ENCODE peak calls at places on chromosomes 12 and 14, in five cellular contexts. J, D, B, E and V are unnamed samples.

GRCh38 chr12:29024117-29024516 is 125.0 kb upstream of the FAR2 start:
- DNase-seq in J (no peak), D (no peak), B (no peak), E (no peak), V (peak)

GRCh38 chr12:131005161-131006035 is 51.7 kb downstream of the ADGRD1 start:
- DNase-seq in J (no peak), D (no peak), B (no peak), E (no peak), V (no peak)

GRCh38 chr12:122584177-122584576 is 57.1 kb downstream of the KNTC1 start:
- DNase-seq in J (no peak), D (no peak), B (no peak), E (no peak), V (no peak)

GRCh38 chr14:61553730-61554641 is 141.3 kb upstream of the HIF1A start:
- DNase-seq in J (peak), D (no peak), B (no peak), E (peak), V (no peak)

GRCh38 chr12:27671865-27672264 is 24.4 kb upstream of the REP15 start:
- DNase-seq in J (no peak), D (no peak), B (no peak), E (no peak), V (no peak)

GRCh38 chr14:103698380-103699260 is 16.6 kb downstream of the XRCC3 start:
- DNase-seq in J (no peak), D (no peak), B (no peak), E (no peak), V (no peak)

GRCh38 chr14:89621791-89622638 is 205.0 kb upstream of the FOXN3 start:
- DNase-seq in J (no peak), D (no peak), B (no peak), E (peak), V (no peak)

GRCh38 chr14:77007975-77008421 is 20.5 kb downstream of the IRF2BPL start:
- DNase-seq in J (no peak), D (no peak), B (no peak), E (no peak), V (no peak)

GRCh38 chr14:78254911-78255431 is 84.8 kb downstream of the NRXN3 start:
- DNase-seq in J (peak), D (no peak), B (no peak), E (no peak), V (no peak)

GRCh38 chr12:119940881-119941280 is 48.2 kb upstream of the BICDL1 start:
- DNase-seq in J (peak), D (no peak), B (no peak), E (peak), V (peak)

GRCh38 chr12:124428136-124428791 is 133.4 kb downstream of the RFLNA start:
- DNase-seq in J (no peak), D (no peak), B (no peak), E (no peak), V (no peak)

GRCh38 chr12:95874452-95874851 is 15.7 kb downstream of the SNRPF start:
- DNase-seq in J (no peak), D (no peak), B (no peak), E (no peak), V (peak)

GRCh38 chr14:102182901-102183619 is 43.4 kb downstream of the WDR20 start:
- DNase-seq in J (no peak), D (no peak), B (no peak), E (no peak), V (no peak)

GRCh38 chr12:1781770-1782169 is 38.6 kb upstream of the LRTM2 start:
- DNase-seq in J (no peak), D (no peak), B (no peak), E (peak), V (peak)

GRCh38 chr12:103948746-103949406 is 16.8 kb upstream of the TDG start:
- DNase-seq in J (no peak), D (no peak), B (no peak), E (no peak), V (no peak)

GRCh38 chr14:57686317-57686716 is 179.6 kb downstream of the SLC35F4 start:
- DNase-seq in J (no peak), D (no peak), B (no peak), E (no peak), V (no peak)

GRCh38 chr12:130994821-130995375 is 41.2 kb downstream of the ADGRD1 start:
- DNase-seq in J (no peak), D (no peak), B (no peak), E (no peak), V (no peak)

GRCh38 chr12:92759634-92760268 is 57.0 kb downstream of the PLEKHG7 start:
- DNase-seq in J (peak), D (peak), B (no peak), E (no peak), V (no peak)

GRCh38 chr12:88381456-88381855 is 198.8 kb downstream of the KITLG start:
- DNase-seq in J (no peak), D (no peak), B (no peak), E (no peak), V (no peak)

GRCh38 chr12:102992720-102993119 is 35.2 kb downstream of the ASCL1 start:
- DNase-seq in J (no peak), D (no peak), B (peak), E (no peak), V (no peak)

GRCh38 chr14:75636100-75636692 is 24.5 kb downstream of the ERG28 start:
- DNase-seq in J (no peak), D (no peak), B (no peak), E (no peak), V (peak)

GRCh38 chr14:30322819-30323218 is 236.1 kb upstream of the G2E3 start:
- DNase-seq in J (no peak), D (no peak), B (no peak), E (no peak), V (no peak)

GRCh38 chr14:98293527-98293926 is 978.5 kb downstream of the BCL11B start:
- DNase-seq in J (no peak), D (no peak), B (no peak), E (no peak), V (no peak)

GRCh38 chr14:67850066-67850830 is 30.7 kb downstream of the RAD51B start:
- DNase-seq in J (no peak), D (no peak), B (no peak), E (no peak), V (no peak)

GRCh38 chr12:12210983-12211382 is 55.9 kb downstream of the LRP6 start:
- DNase-seq in J (no peak), D (no peak), B (no peak), E (no peak), V (no peak)

GRCh38 chr12:44021471-44021971 is 185.6 kb downstream of the TMEM117 start:
- DNase-seq in J (no peak), D (no peak), B (peak), E (no peak), V (no peak)

GRCh38 chr12:124655317-124656213 is 88.2 kb upstream of the NCOR2 start:
- DNase-seq in J (peak), D (no peak), B (no peak), E (no peak), V (peak)

GRCh38 chr12:82857911-82858533 is 171.3 kb downstream of the TMTC2 start:
- DNase-seq in J (no peak), D (no peak), B (no peak), E (no peak), V (peak)

GRCh38 chr14:86462193-86462592 is 932.2 kb downstream of the FLRT2 start:
- DNase-seq in J (peak), D (no peak), B (no peak), E (peak), V (peak)

GRCh38 chr12:7113389-7113871 is 4.4 kb upstream of the C1RL start:
- DNase-seq in J (peak), D (peak), B (no peak), E (no peak), V (peak)

GRCh38 chr12:87845995-87846483 is 183.2 kb downstream of the C12orf50 start:
- DNase-seq in J (no peak), D (no peak), B (no peak), E (no peak), V (peak)

GRCh38 chr12:104136577-104136976 is 1.4 kb downstream of the NFYB start:
- DNase-seq in J (no peak), D (peak), B (no peak), E (no peak), V (no peak)

GRCh38 chr12:105948331-105948730 is 190.4 kb downstream of the NUAK1 start:
- DNase-seq in J (no peak), D (no peak), B (no peak), E (no peak), V (no peak)

GRCh38 chr12:118015306-118015705 is 1.2 kb upstream of the RFC5 start:
- DNase-seq in J (no peak), D (no peak), B (no peak), E (no peak), V (no peak)

GRCh38 chr12:10705655-10706054 is 17.5 kb downstream of the YBX3 start:
- DNase-seq in J (no peak), D (no peak), B (no peak), E (no peak), V (no peak)

GRCh38 chr14:92531151-92531873 is 17.7 kb downstream of the RIN3 start:
- DNase-seq in J (no peak), D (no peak), B (no peak), E (no peak), V (no peak)

GRCh38 chr12:92912052-92912451 is 17.0 kb downstream of the EEA1 start:
- DNase-seq in J (no peak), D (no peak), B (no peak), E (no peak), V (no peak)

GRCh38 chr14:69395929-69396328 is 2.2 kb downstream of the ERH start:
- DNase-seq in J (no peak), D (no peak), B (no peak), E (no peak), V (no peak)
- H3K4me3 ChIP-seq in J (no peak), D (no peak), B (peak), E (no peak), V (no peak)

GRCh38 chr12:13670249-13670648 is 311.2 kb downstream of the GRIN2B start:
- DNase-seq in J (no peak), D (no peak), B (no peak), E (no peak), V (no peak)
- TF ChIP-seq JUNB in J (no peak), D (no peak), B (no peak), E (no peak), V (no peak)

DNA sequence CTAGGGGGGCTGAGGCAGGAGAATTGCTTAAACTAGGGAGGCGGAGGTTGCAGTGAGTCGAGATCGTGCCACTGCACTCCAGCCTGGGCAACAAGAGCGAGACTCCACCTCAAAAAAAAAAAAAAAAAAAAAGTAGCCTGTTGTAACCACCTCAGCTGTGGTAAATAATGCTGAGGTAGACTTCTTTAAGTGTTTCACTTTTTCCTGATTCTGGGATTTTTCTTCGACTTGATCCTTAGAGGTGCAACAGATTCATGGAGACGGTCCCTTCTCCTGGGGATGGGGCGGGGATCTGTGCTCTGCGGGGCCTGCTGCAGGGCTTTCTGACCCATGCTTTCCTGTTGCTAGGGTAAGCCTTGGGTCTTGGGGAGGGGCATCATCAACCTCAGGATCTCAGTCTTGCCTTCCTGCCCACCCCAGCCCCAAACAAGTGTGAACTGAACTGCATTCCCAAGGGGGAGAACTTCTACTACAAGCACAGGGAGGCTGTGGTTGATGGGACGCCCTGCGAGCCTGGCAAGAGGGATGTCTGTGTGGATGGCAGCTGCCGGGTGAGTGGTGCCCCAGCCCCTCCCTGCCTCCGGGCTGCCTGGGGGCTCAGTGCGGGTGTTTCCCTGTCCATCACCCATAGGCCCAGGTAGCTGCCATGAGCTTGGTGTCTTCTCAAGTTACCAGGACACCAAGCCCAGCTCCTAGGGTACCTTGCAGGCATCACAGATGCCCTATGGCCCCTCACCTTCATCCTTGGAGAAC is 12.4 kb downstream of the PAPLN start:
- DNase-seq in J (no peak), D (no peak), B (no peak), E (no peak), V (no peak)
- H3K4me3 ChIP-seq in J (no peak), D (no peak), B (no peak), E (no peak), V (no peak)

GRCh38 chr12:129136694-129137325 is 283.5 kb downstream of the GLT1D1 start:
- DNase-seq in J (no peak), D (no peak), B (no peak), E (no peak), V (no peak)
- TF ChIP-seq JUNB in J (no peak), D (no peak), B (no peak), E (no peak), V (no peak)

GRCh38 chr12:67827820-67828383 is 161.3 kb upstream of the IFNG-AS1 start:
- DNase-seq in J (peak), D (no peak), B (no peak), E (no peak), V (no peak)
- H3K4me3 ChIP-seq in J (peak), D (no peak), B (no peak), E (no peak), V (no peak)